ENCODE peak calls at places on chromosomes 12 and 14, in five cellular contexts. L is CD8-positive, alpha-beta T cell; V is A549; E is coronary artery; R is psoas muscle. F is an unnamed sample.

GRCh38 chr12:96261557-96261956 is 67.4 kb downstream of the ELK3 start:
- DNase-seq in R (no peak), V (no peak), E (no peak), L (no peak), F (no peak)

GRCh38 chr12:124700810-124701594 is 133.6 kb upstream of the NCOR2 start:
- DNase-seq in E (no peak), V (peak), R (peak), L (no peak), F (no peak)

GRCh38 chr12:47795121-47795813 is 22.2 kb downstream of the SLC48A1 start:
- DNase-seq in V (no peak), L (no peak), R (no peak), E (no peak), F (no peak)

GRCh38 chr12:49622501-49623141 is 740 bp upstream of the PRPF40B start:
- DNase-seq in L (no peak), E (peak), R (no peak), V (no peak), F (peak)

GRCh38 chr12:122964439-122965257 is 1.6 kb downstream of the ABCB9 start:
- DNase-seq in E (no peak), V (no peak), R (no peak), L (no peak), F (no peak)

GRCh38 chr14:65981192-65981843 is 504.9 kb upstream of the CCDC196 start:
- DNase-seq in L (no peak), V (no peak), R (no peak), E (no peak), F (no peak)

GRCh38 chr12:20549115-20549719 is 145.9 kb upstream of the SLCO1C1 start:
- DNase-seq in L (no peak), V (peak), E (no peak), R (no peak), F (peak)

GRCh38 chr12:103830730-103831320 is 10.2 kb downstream of the NT5DC3 start:
- DNase-seq in L (no peak), R (no peak), E (no peak), V (no peak), F (no peak)

GRCh38 chr14:37665479-37665878 is 70.0 kb downstream of the TTC6 start:
- DNase-seq in V (no peak), R (no peak), E (no peak), L (no peak), F (no peak)

DNA sequence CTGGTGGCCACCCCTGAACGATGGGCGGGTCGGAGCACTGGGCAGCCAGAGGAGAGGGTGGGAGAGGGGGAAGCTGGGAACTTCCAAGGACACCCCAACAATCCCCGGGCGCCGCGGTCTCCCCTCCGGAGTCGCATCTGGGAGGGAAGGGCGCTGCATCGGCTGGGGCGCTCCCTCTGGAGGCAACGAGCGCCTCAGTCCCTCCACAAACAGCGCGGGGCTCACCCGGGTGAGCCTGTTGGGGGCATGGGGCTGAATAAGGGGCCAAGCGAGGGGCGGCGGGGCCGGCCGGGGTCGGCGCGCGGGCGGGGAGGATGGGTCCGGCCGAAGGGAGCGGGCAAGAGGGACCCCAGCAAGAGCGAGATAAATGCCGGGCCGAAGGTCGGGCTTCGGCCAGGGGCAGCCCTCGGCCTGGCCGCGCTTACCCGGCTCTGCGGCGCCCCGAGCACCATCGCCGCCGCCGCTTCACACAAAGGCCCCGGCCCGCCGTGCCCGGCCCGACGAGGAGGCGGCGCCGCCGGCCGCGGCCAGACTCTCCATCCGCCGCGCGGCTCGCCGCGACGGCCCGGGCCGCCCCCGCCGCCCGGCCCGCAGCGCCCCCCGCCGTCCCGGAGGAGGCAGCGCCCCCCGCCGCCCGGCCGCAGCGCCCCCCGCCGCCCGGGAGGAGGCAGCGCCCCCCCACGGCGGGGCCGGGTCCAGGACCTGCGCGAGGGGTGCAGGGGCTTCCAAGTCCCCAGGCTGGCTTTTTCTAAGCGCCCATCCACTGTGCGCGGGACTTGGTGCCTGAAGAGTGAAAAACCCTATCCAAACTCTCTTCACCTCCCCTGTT is at the start of gene ZBTB39:
- DNase-seq in V (peak), L (peak), E (peak), R (peak), F (peak)
- TF ChIP-seq CTCF in V (peak), L (peak), E (peak), R (peak), F (peak)

DNA sequence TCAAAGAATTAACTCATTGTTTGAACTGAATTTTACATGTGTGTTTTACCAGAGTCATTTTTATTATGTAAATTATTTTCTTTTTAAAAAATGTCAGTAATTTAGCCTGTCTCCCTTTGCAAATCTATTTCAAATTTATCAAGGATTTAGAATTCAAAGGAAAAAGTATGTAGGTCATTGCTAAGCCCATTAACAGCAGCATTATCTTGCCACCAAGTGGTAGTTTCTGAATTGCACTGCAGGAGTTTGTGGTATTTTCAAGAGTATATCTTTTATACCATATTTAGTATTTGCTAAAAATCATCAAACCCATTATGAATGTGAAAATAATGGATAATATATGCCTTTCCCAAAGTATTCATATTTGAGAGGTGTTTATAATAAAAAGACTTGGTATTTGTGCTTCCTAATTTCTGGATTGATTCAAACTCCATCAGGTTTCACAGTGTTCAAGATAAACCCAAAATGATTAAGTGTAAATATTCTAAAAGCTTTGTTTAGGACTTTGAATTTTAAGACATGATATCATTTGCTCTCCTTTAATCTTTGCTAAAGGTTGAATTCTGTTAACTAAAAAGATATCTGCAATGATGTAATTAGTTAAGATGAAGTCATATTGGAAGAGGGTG is 711.4 kb downstream of the FSCB start:
- DNase-seq in L (no peak), V (peak), E (no peak), R (no peak), F (no peak)
- TF ChIP-seq CTCF in L (no peak), V (no peak), E (no peak), R (no peak), F (no peak)

GRCh38 chr14:25381498-25381897 is 331.6 kb upstream of the STXBP6 start:
- DNase-seq in L (no peak), R (no peak), E (no peak), V (peak), F (no peak)
- TF ChIP-seq CTCF in L (no peak), R (no peak), E (no peak), V (no peak), F (no peak)

GRCh38 chr12:101759396-101760047 is 20.3 kb upstream of the SYCP3 start:
- DNase-seq in E (no peak), V (peak), L (no peak), R (no peak), F (no peak)
- TF ChIP-seq CTCF in E (peak), V (peak), L (peak), R (peak), F (peak)

GRCh38 chr14:106317593-106317992 is 791.2 kb downstream of the TMEM121 start:
- DNase-seq in L (no peak), V (no peak), E (no peak), R (no peak), F (no peak)

GRCh38 chr14:106318700-106319099 is 792.3 kb downstream of the TMEM121 start:
- DNase-seq in R (no peak), E (no peak), V (no peak), L (no peak), F (no peak)
- TF ChIP-seq CTCF in R (no peak), E (no peak), V (no peak), L (peak), F (no peak)

DNA sequence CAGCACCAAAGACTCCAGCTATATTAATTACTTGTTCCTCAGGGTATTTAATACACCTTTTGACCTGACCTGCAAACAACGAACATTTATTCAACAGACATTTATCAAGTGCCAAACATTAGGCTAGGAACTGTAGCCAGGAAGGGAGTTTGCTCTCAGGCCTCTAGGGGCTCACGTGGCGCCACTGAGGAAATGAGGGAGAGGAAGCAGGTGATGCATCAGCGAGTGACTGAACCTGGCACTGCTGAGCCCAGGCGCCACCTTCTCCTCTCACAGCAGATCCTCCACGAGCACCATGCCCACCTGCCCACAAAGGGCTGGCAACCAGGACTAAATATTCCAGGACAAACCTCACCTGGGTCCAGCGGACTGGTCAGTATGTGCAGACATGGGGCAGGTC is 50.2 kb downstream of the SETD3 start:
- DNase-seq in E (no peak), R (no peak), L (no peak), V (peak), F (no peak)
- TF ChIP-seq CTCF in E (no peak), R (no peak), L (no peak), V (no peak), F (no peak)

DNA sequence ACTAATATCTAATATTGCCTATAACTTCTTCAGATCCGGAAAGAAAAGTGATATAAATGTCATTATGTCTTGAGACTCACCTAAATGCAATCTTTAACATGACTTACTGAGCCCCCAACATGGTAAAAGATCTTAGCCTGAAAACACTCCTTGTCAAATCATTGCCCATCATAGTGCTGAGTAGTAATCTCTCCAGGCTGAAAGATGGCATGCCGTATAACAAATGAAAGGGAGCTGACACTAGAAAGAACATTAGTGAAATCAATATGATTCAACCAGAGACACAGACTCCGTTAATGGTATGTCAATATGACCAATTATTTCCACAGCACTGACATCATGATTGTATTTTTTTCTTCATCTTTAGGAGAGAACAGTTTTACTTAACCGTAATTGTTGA is 54.4 kb downstream of the BICD1 start:
- DNase-seq in V (no peak), L (no peak), R (no peak), E (no peak), F (no peak)
- TF ChIP-seq CTCF in V (no peak), L (no peak), R (no peak), E (no peak), F (no peak)

GRCh38 chr14:93037354-93037753 is 78.4 kb downstream of the ITPK1 start:
- DNase-seq in L (no peak), E (no peak), R (no peak), V (no peak), F (no peak)
- TF ChIP-seq CTCF in L (no peak), E (no peak), R (no peak), V (no peak), F (no peak)

F was measured in Peyer's patch.